ENCODE peak calls at places on chromosomes 5 and 9, in six cellular contexts. J is HuH-7; P is iPS DF 19.7; T is head of caudate nucleus; L is AG04450; V is CD8-positive, alpha-beta memory T cell. F is an unnamed sample.

GRCh38 chr5:112995764-112996618 is 19.4 kb downstream of the DCP2 start:
- DNase-seq in T (peak), L (peak), V (peak), J (peak), P (no peak), F (peak)

GRCh38 chr5:132487841-132488555 is 2.6 kb downstream of the IRF1 start:
- DNase-seq in L (no peak), P (no peak), J (no peak), V (peak), T (peak), F (peak)

GRCh38 chr5:157961176-157961575 is 102.2 kb upstream of the CLINT1 start:
- DNase-seq in V (no peak), L (no peak), P (no peak), T (no peak), J (no peak), F (no peak)

GRCh38 chr9:112361602-112362001 is 18.3 kb upstream of the HSDL2 start:
- DNase-seq in T (no peak), L (no peak), P (no peak), V (no peak), J (no peak), F (no peak)

GRCh38 chr9:126390923-126391322 is 64.3 kb downstream of the MVB12B start:
- DNase-seq in V (no peak), P (no peak), J (no peak), T (no peak), L (no peak), F (no peak)

GRCh38 chr9:14031761-14032279 is 282.1 kb downstream of the NFIB start:
- DNase-seq in V (no peak), L (no peak), J (no peak), P (no peak), T (no peak), F (no peak)

GRCh38 chr5:133460172-133460758 is 152.1 kb downstream of the FSTL4 start:
- DNase-seq in P (peak), L (no peak), J (peak), V (no peak), T (peak), F (no peak)

GRCh38 chr9:17799383-17799782 is 220.5 kb downstream of the SH3GL2 start:
- DNase-seq in J (no peak), T (no peak), V (no peak), P (no peak), L (no peak), F (no peak)

GRCh38 chr9:79080536-79080935 is 491.2 kb upstream of the TLE4 start:
- DNase-seq in L (no peak), V (no peak), P (no peak), T (no peak), J (no peak), F (no peak)